ENCODE peak calls at places on chromosomes 6 and 20, in nine cellular contexts. One of them, this sample, is unnamed.

GRCh38 chr6:159935633-159936032 is 33.2 kb upstream of the IGF2R start:
- DNase-seq in heart right ventricle: no peak
- DNase-seq in thoracic aorta: no peak
- DNase-seq in putamen: no peak
- DNase-seq in left cardiac atrium: no peak
- DNase-seq in activated B cell treated with CpG ODN at 0.5 μM for 24 hours: no peak
- DNase-seq in frontal cortex: no peak
- DNase-seq in A172: no peak
- DNase-seq in hepatocyte: no peak
- DNase-seq in this sample: peak; percentile 57

GRCh38 chr6:41740366-41741162 is 5.2 kb upstream of the TFEB start:
- DNase-seq in heart right ventricle: no peak
- DNase-seq in thoracic aorta: no peak
- DNase-seq in putamen: no peak
- DNase-seq in left cardiac atrium: no peak
- DNase-seq in activated B cell treated with CpG ODN at 0.5 μM for 24 hours: no peak
- DNase-seq in frontal cortex: no peak
- DNase-seq in A172: no peak
- DNase-seq in hepatocyte: no peak
- DNase-seq in this sample: no peak

GRCh38 chr6:10977231-10977968 is 66.7 kb downstream of the ELOVL2 start:
- DNase-seq in heart right ventricle: no peak
- DNase-seq in thoracic aorta: no peak
- DNase-seq in putamen: no peak
- DNase-seq in left cardiac atrium: no peak
- DNase-seq in activated B cell treated with CpG ODN at 0.5 μM for 24 hours: no peak
- DNase-seq in frontal cortex: no peak
- DNase-seq in A172: no peak
- DNase-seq in hepatocyte: no peak
- DNase-seq in this sample: no peak

GRCh38 chr6:83071023-83071422 is 3.6 kb downstream of the DOP1A start:
- DNase-seq in heart right ventricle: no peak
- DNase-seq in thoracic aorta: no peak
- DNase-seq in putamen: no peak
- DNase-seq in left cardiac atrium: no peak
- DNase-seq in activated B cell treated with CpG ODN at 0.5 μM for 24 hours: peak; percentile 22
- DNase-seq in frontal cortex: no peak
- DNase-seq in A172: no peak
- DNase-seq in hepatocyte: no peak
- DNase-seq in this sample: peak; percentile 39

GRCh38 chr6:165661416-165662001 is 1.5 kb downstream of the PDE10A start:
- DNase-seq in heart right ventricle: peak; percentile 30
- DNase-seq in thoracic aorta: no peak
- DNase-seq in putamen: no peak
- DNase-seq in left cardiac atrium: no peak
- DNase-seq in activated B cell treated with CpG ODN at 0.5 μM for 24 hours: no peak
- DNase-seq in frontal cortex: peak; percentile 35
- DNase-seq in A172: no peak
- DNase-seq in hepatocyte: peak; percentile 23
- DNase-seq in this sample: no peak

GRCh38 chr20:20568604-20569205 is 143.7 kb downstream of the RALGAPA2 start:
- DNase-seq in heart right ventricle: no peak
- DNase-seq in thoracic aorta: no peak
- DNase-seq in putamen: peak; percentile 59
- DNase-seq in left cardiac atrium: no peak
- DNase-seq in activated B cell treated with CpG ODN at 0.5 μM for 24 hours: no peak
- DNase-seq in frontal cortex: peak; percentile 13
- DNase-seq in A172: peak; percentile 13
- DNase-seq in hepatocyte: peak; percentile 61
- DNase-seq in this sample: peak; percentile 74

GRCh38 chr6:66429220-66429619 is 722.2 kb upstream of the EYS start:
- DNase-seq in heart right ventricle: no peak
- DNase-seq in thoracic aorta: no peak
- DNase-seq in putamen: no peak
- DNase-seq in left cardiac atrium: no peak
- DNase-seq in activated B cell treated with CpG ODN at 0.5 μM for 24 hours: no peak
- DNase-seq in frontal cortex: no peak
- DNase-seq in A172: no peak
- DNase-seq in hepatocyte: no peak
- DNase-seq in this sample: peak; percentile 5

GRCh38 chr6:22921831-22922230 is 352.5 kb downstream of the HDGFL1 start:
- DNase-seq in heart right ventricle: no peak
- DNase-seq in thoracic aorta: no peak
- DNase-seq in putamen: no peak
- DNase-seq in left cardiac atrium: no peak
- DNase-seq in activated B cell treated with CpG ODN at 0.5 μM for 24 hours: no peak
- DNase-seq in frontal cortex: no peak
- DNase-seq in A172: no peak
- DNase-seq in hepatocyte: no peak
- DNase-seq in this sample: no peak

GRCh38 chr6:13638014-13638413 is 22.9 kb downstream of the NOL7 start:
- DNase-seq in heart right ventricle: no peak
- DNase-seq in thoracic aorta: no peak
- DNase-seq in putamen: no peak
- DNase-seq in left cardiac atrium: no peak
- DNase-seq in activated B cell treated with CpG ODN at 0.5 μM for 24 hours: no peak
- DNase-seq in frontal cortex: no peak
- DNase-seq in A172: no peak
- DNase-seq in hepatocyte: no peak
- DNase-seq in this sample: no peak

GRCh38 chr20:4192378-4193048 is 177.2 kb upstream of the RNF24 start:
- DNase-seq in heart right ventricle: no peak
- DNase-seq in thoracic aorta: no peak
- DNase-seq in putamen: no peak
- DNase-seq in left cardiac atrium: no peak
- DNase-seq in activated B cell treated with CpG ODN at 0.5 μM for 24 hours: no peak
- DNase-seq in frontal cortex: no peak
- DNase-seq in A172: peak; percentile 46
- DNase-seq in hepatocyte: no peak
- DNase-seq in this sample: peak; percentile 58

GRCh38 chr6:136696783-136697364 is 95.4 kb downstream of the MAP3K5 start:
- DNase-seq in heart right ventricle: no peak
- DNase-seq in thoracic aorta: no peak
- DNase-seq in putamen: no peak
- DNase-seq in left cardiac atrium: no peak
- DNase-seq in activated B cell treated with CpG ODN at 0.5 μM for 24 hours: no peak
- DNase-seq in frontal cortex: no peak
- DNase-seq in A172: no peak
- DNase-seq in hepatocyte: no peak
- DNase-seq in this sample: no peak

GRCh38 chr20:667351-668034 is 8.1 kb downstream of the SCRT2 start:
- DNase-seq in heart right ventricle: peak; percentile 75
- DNase-seq in thoracic aorta: no peak
- DNase-seq in putamen: no peak
- DNase-seq in left cardiac atrium: peak; percentile 61
- DNase-seq in activated B cell treated with CpG ODN at 0.5 μM for 24 hours: no peak
- DNase-seq in frontal cortex: no peak
- DNase-seq in A172: peak; percentile 37
- DNase-seq in hepatocyte: peak; percentile 46
- DNase-seq in this sample: peak; percentile 59

GRCh38 chr6:38391206-38391908 is 248.4 kb downstream of the BTBD9 start:
- DNase-seq in heart right ventricle: no peak
- DNase-seq in thoracic aorta: no peak
- DNase-seq in putamen: peak; percentile 23
- DNase-seq in left cardiac atrium: no peak
- DNase-seq in activated B cell treated with CpG ODN at 0.5 μM for 24 hours: no peak
- DNase-seq in frontal cortex: no peak
- DNase-seq in A172: peak; percentile 19
- DNase-seq in hepatocyte: peak; percentile 8
- DNase-seq in this sample: peak; percentile 65

GRCh38 chr6:35392773-35393672 is 50.7 kb downstream of the PPARD start:
- DNase-seq in heart right ventricle: no peak
- DNase-seq in thoracic aorta: no peak
- DNase-seq in putamen: no peak
- DNase-seq in left cardiac atrium: no peak
- DNase-seq in activated B cell treated with CpG ODN at 0.5 μM for 24 hours: no peak
- DNase-seq in frontal cortex: no peak
- DNase-seq in A172: no peak
- DNase-seq in hepatocyte: no peak
- DNase-seq in this sample: peak; percentile 21

GRCh38 chr6:25329982-25330381 is 50.8 kb downstream of the CARMIL1 start:
- DNase-seq in heart right ventricle: no peak
- DNase-seq in thoracic aorta: no peak
- DNase-seq in putamen: no peak
- DNase-seq in left cardiac atrium: no peak
- DNase-seq in activated B cell treated with CpG ODN at 0.5 μM for 24 hours: no peak
- DNase-seq in frontal cortex: no peak
- DNase-seq in A172: no peak
- DNase-seq in hepatocyte: no peak
- DNase-seq in this sample: no peak

GRCh38 chr6:72966628-72967280 is 258.5 kb downstream of the KHDC1L start:
- DNase-seq in heart right ventricle: no peak
- DNase-seq in thoracic aorta: no peak
- DNase-seq in putamen: no peak
- DNase-seq in left cardiac atrium: no peak
- DNase-seq in activated B cell treated with CpG ODN at 0.5 μM for 24 hours: no peak
- DNase-seq in frontal cortex: no peak
- DNase-seq in A172: no peak
- DNase-seq in hepatocyte: no peak
- DNase-seq in this sample: peak; percentile 57

GRCh38 chr6:24721461-24722215 is 2.7 kb upstream of the C6orf62 start:
- DNase-seq in heart right ventricle: peak; percentile 84
- DNase-seq in thoracic aorta: peak; percentile 78
- DNase-seq in putamen: no peak
- DNase-seq in left cardiac atrium: peak; percentile 90
- DNase-seq in activated B cell treated with CpG ODN at 0.5 μM for 24 hours: no peak
- DNase-seq in frontal cortex: peak; percentile 48
- DNase-seq in A172: no peak
- DNase-seq in hepatocyte: peak; percentile 91
- DNase-seq in this sample: peak; percentile 92

GRCh38 chr6:160767019-160767646 is 65.1 kb downstream of the PLG start:
- DNase-seq in heart right ventricle: peak; percentile 57
- DNase-seq in thoracic aorta: no peak
- DNase-seq in putamen: peak; percentile 52
- DNase-seq in left cardiac atrium: peak; percentile 68
- DNase-seq in activated B cell treated with CpG ODN at 0.5 μM for 24 hours: peak; percentile 44
- DNase-seq in frontal cortex: peak; percentile 69
- DNase-seq in A172: no peak
- DNase-seq in hepatocyte: peak; percentile 90
- DNase-seq in this sample: peak; percentile 78

This sample was measured in GM23248.